ENCODE peak calls at places on chromosomes 6 and 20, in ten cellular contexts. S is neural crest cell; C is WERI-Rb-1; F is mesendoderm; Y is EL; T is activated CD8-positive, alpha-beta T cell treated with anti-CD3 and anti-CD28 coated beads for 36 hours; P is Right ventricle myocardium inferior; U is stimulated activated CD8-positive, alpha-beta memory T cell treated with anti-CD3 and anti-CD28 coated beads, Interleukin-7, amount 100 ng/mL, for 1 hour; O is T follicular helper cell; E is Caki2. W is an unnamed sample.

GRCh38 chr6:169115632-169116031 is 138.0 kb downstream of the THBS2 start:
- DNase-seq in S (no peak), C (no peak), F (no peak), Y (no peak), T (no peak), P (no peak), U (no peak), O (no peak), E (no peak), W (no peak)

GRCh38 chr6:156912431-156912830 is 135.3 kb downstream of the ARID1B start:
- DNase-seq in S (no peak), C (no peak), F (peak; percentile 85), Y (no peak), T (no peak), P (no peak), U (no peak), O (no peak), E (no peak), W (no peak)

GRCh38 chr6:15264902-15265761 is 19.3 kb downstream of the JARID2 start:
- DNase-seq in S (no peak), C (no peak), F (no peak), Y (peak; percentile 30), T (no peak), P (no peak), U (no peak), O (no peak), E (no peak), W (no peak)

GRCh38 chr6:22808466-22808865 is 239.1 kb downstream of the HDGFL1 start:
- DNase-seq in S (no peak), C (no peak), F (no peak), Y (no peak), T (no peak), P (no peak), U (no peak), O (no peak), E (no peak), W (no peak)

GRCh38 chr6:10510592-10511367 is 10.4 kb upstream of the GCNT2 start:
- DNase-seq in S (peak; percentile 43), C (peak; percentile 91), F (peak; percentile 79), Y (peak; percentile 66), T (peak; percentile 70), P (peak; percentile 71), U (no peak), O (peak; percentile 7), E (peak; percentile 79), W (no peak)

GRCh38 chr6:26064619-26065257 is 22.5 kb upstream of the HFE start:
- DNase-seq in S (peak; percentile 18), C (peak; percentile 43), F (peak; percentile 62), Y (peak; percentile 51), T (peak; percentile 52), P (no peak), U (no peak), O (no peak), E (peak; percentile 68), W (peak; percentile 29)

GRCh38 chr20:33431797-33432381 is 11.7 kb downstream of the SNTA1 start:
- DNase-seq in S (no peak), C (no peak), F (no peak), Y (no peak), T (no peak), P (no peak), U (no peak), O (no peak), E (no peak), W (no peak)

GRCh38 chr6:24524329-24524728 is 29.6 kb downstream of the ALDH5A1 start:
- DNase-seq in S (no peak), C (no peak), F (no peak), Y (no peak), T (no peak), P (no peak), U (no peak), O (no peak), E (no peak), W (no peak)

GRCh38 chr6:137863126-137863996 is 3.7 kb upstream of the TNFAIP3 start:
- DNase-seq in S (no peak), C (no peak), F (no peak), Y (no peak), T (no peak), P (no peak), U (no peak), O (no peak), E (no peak), W (no peak)

GRCh38 chr20:43945391-43946205 is 30.9 kb downstream of the TOX2 start:
- DNase-seq in S (no peak), C (no peak), F (no peak), Y (no peak), T (no peak), P (no peak), U (no peak), O (no peak), E (no peak), W (no peak)

GRCh38 chr6:34237722-34238506 is 1.2 kb downstream of the HMGA1 start:
- DNase-seq in S (peak; percentile 49), C (peak; percentile 90), F (peak; percentile 63), Y (peak; percentile 67), T (peak; percentile 80), P (peak; percentile 75), U (peak; percentile 37), O (peak; percentile 59), E (peak; percentile 68), W (peak; percentile 79)

GRCh38 chr6:42742116-42742894 is 3.6 kb downstream of the TBCC start:
- DNase-seq in S (no peak), C (peak; percentile 91), F (no peak), Y (peak; percentile 24), T (no peak), P (no peak), U (no peak), O (no peak), E (peak; percentile 57), W (no peak)

GRCh38 chr6:3001773-3002293 is 2.1 kb downstream of the NQO2 start:
- DNase-seq in S (no peak), C (no peak), F (peak; percentile 95), Y (peak; percentile 84), T (no peak), P (no peak), U (no peak), O (no peak), E (peak; percentile 88), W (no peak)

GRCh38 chr20:43824699-43825402 is 89.8 kb upstream of the TOX2 start:
- DNase-seq in S (peak; percentile 16), C (no peak), F (peak; percentile 78), Y (no peak), T (no peak), P (no peak), U (no peak), O (no peak), E (no peak), W (no peak)

GRCh38 chr6:66153247-66153646 is 446.2 kb upstream of the EYS start:
- DNase-seq in S (no peak), C (no peak), F (no peak), Y (no peak), T (no peak), P (no peak), U (no peak), O (no peak), E (no peak), W (no peak)

GRCh38 chr6:23316131-23316530 is 746.8 kb downstream of the HDGFL1 start:
- DNase-seq in S (no peak), C (no peak), F (no peak), Y (no peak), T (no peak), P (no peak), U (no peak), O (no peak), E (no peak), W (no peak)

GRCh38 chr6:130223508-130223907 is 757 bp upstream of the SAMD3 start:
- DNase-seq in S (no peak), C (peak; percentile 27), F (no peak), Y (peak; percentile 23), T (peak; percentile 89), P (no peak), U (peak; percentile 16), O (peak; percentile 10), E (no peak), W (peak; percentile 95)

GRCh38 chr6:73152998-73153757 is 72.1 kb downstream of the KHDC1L start:
- DNase-seq in S (no peak), C (no peak), F (no peak), Y (peak; percentile 14), T (no peak), P (no peak), U (no peak), O (no peak), E (no peak), W (no peak)

GRCh38 chr20:57774951-57775350 is 65.1 kb upstream of the PMEPA1 start:
- DNase-seq in S (no peak), C (no peak), F (no peak), Y (no peak), T (no peak), P (no peak), U (no peak), O (no peak), E (no peak), W (no peak)

GRCh38 chr6:44569931-44570385 is 182.5 kb downstream of the CDC5L start:
- DNase-seq in S (no peak), C (no peak), F (peak; percentile 28), Y (peak; percentile 56), T (no peak), P (peak; percentile 79), U (no peak), O (no peak), E (no peak), W (no peak)

GRCh38 chr20:25081065-25081729 is 744 bp downstream of the VSX1 start:
- DNase-seq in S (peak; percentile 64), C (peak; percentile 36), F (peak; percentile 83), Y (no peak), T (peak; percentile 63), P (no peak), U (no peak), O (peak; percentile 25), E (no peak), W (no peak)

GRCh38 chr6:31129130-31129529 is 8.9 kb upstream of the CDSN start:
- DNase-seq in S (no peak), C (no peak), F (peak; percentile 27), Y (no peak), T (no peak), P (no peak), U (no peak), O (no peak), E (no peak), W (no peak)

GRCh38 chr6:165049362-165049761 is 260.0 kb downstream of the C6orf118 start:
- DNase-seq in S (peak; percentile 51), C (peak; percentile 79), F (peak; percentile 86), Y (peak; percentile 0), T (peak; percentile 54), P (no peak), U (no peak), O (no peak), E (peak; percentile 2), W (no peak)

GRCh38 chr6:68741501-68742343 is 106.6 kb downstream of the ADGRB3 start:
- DNase-seq in S (no peak), C (no peak), F (no peak), Y (no peak), T (no peak), P (no peak), U (no peak), O (no peak), E (no peak), W (no peak)

GRCh38 chr20:43731469-43731868 is 4.7 kb upstream of the GTSF1L start:
- DNase-seq in S (no peak), C (no peak), F (no peak), Y (peak; percentile 75), T (no peak), P (no peak), U (no peak), O (no peak), E (no peak), W (no peak)

GRCh38 chr20:20427202-20427864 is 59.4 kb downstream of the INSM1 start:
- DNase-seq in S (no peak), C (no peak), F (no peak), Y (no peak), T (no peak), P (no peak), U (no peak), O (no peak), E (no peak), W (no peak)

GRCh38 chr20:47878601-47879004 is 93.3 kb upstream of the SULF2 start:
- DNase-seq in S (no peak), C (peak; percentile 35), F (no peak), Y (peak; percentile 65), T (no peak), P (no peak), U (no peak), O (no peak), E (no peak), W (no peak)